ENCODE peak calls at places on chromosomes 13 and 19, in six cellular contexts. U, N, B, R, C and I are unnamed samples.

GRCh38 chr13:94674609-94675348 is 37.6 kb downstream of the SOX21 start:
- DNase-seq in R (peak; percentile 30), N (peak; percentile 58), B (peak; percentile 55), U (peak; percentile 2), C (peak; percentile 55), I (peak; percentile 50)

GRCh38 chr19:3785938-3786824 is at the start of gene MATK:
- DNase-seq in C (no peak), N (no peak), B (no peak), R (no peak), U (peak; percentile 22), I (no peak)

GRCh38 chr13:20609145-20609544 is 42.2 kb downstream of the IFT88 start:
- DNase-seq in N (peak; percentile 72), R (peak; percentile 94), B (no peak), U (no peak), C (no peak), I (no peak)

GRCh38 chr13:55087085-55087484 is 2053.6 kb upstream of the PRR20A start:
- DNase-seq in B (no peak), R (no peak), U (no peak), N (no peak), C (no peak), I (no peak)

GRCh38 chr13:42650470-42650869 is 76.5 kb downstream of the TNFSF11 start:
- DNase-seq in N (no peak), U (no peak), B (no peak), C (no peak), R (no peak), I (no peak)

GRCh38 chr13:62003452-62003851 is 587.8 kb upstream of the PCDH20 start:
- DNase-seq in C (no peak), B (no peak), U (no peak), N (no peak), R (no peak), I (no peak)

GRCh38 chr13:22047785-22048104 is 376.9 kb downstream of the FGF9 start:
- DNase-seq in B (no peak), C (no peak), U (no peak), R (no peak), N (no peak), I (no peak)

GRCh38 chr13:35191883-35192282 is 249.8 kb downstream of the NBEA start:
- DNase-seq in C (no peak), N (no peak), R (no peak), B (no peak), U (no peak), I (no peak)

GRCh38 chr13:51258612-51259358 is 36.6 kb downstream of the FAM124A start:
- DNase-seq in U (no peak), B (no peak), R (no peak), C (no peak), N (no peak), I (no peak)

GRCh38 chr13:85174291-85174690 is 624.9 kb downstream of the SLITRK6 start:
- DNase-seq in U (no peak), R (no peak), B (no peak), N (no peak), C (no peak), I (no peak)

GRCh38 chr19:55642153-55643002 is 1.1 kb upstream of the ZNF581 start:
- DNase-seq in B (peak; percentile 57), N (peak; percentile 39), U (no peak), R (no peak), C (peak; percentile 63), I (peak; percentile 57)
- H3K4me1 ChIP-seq in B (peaks cover 27% of the 10 kb centered on the region), N (peaks cover 18% of the 10 kb centered on the region), U (peaks cover 35% of the 10 kb centered on the region), R (peaks cover 12% of the 10 kb centered on the region), C (peaks cover 62% of the 10 kb centered on the region), I (peaks cover 30% of the 10 kb centered on the region)

GRCh38 chr19:37317403-37318209 is 53.3 kb upstream of the ZNF527 start:
- DNase-seq in B (peak; percentile 97), R (peak; percentile 99), C (peak; percentile 97), U (peak; percentile 91), N (peak; percentile 99), I (peak; percentile 97)
- H3K27ac ChIP-seq in B (peak overlapping the region; percentile 91), R (peak overlapping the region; percentile 67), C (peak overlapping the region; percentile 2), U (peak overlapping the region; percentile 80), N (peak overlapping the region; percentile 84), I (peak overlapping the region; percentile 72)

DNA sequence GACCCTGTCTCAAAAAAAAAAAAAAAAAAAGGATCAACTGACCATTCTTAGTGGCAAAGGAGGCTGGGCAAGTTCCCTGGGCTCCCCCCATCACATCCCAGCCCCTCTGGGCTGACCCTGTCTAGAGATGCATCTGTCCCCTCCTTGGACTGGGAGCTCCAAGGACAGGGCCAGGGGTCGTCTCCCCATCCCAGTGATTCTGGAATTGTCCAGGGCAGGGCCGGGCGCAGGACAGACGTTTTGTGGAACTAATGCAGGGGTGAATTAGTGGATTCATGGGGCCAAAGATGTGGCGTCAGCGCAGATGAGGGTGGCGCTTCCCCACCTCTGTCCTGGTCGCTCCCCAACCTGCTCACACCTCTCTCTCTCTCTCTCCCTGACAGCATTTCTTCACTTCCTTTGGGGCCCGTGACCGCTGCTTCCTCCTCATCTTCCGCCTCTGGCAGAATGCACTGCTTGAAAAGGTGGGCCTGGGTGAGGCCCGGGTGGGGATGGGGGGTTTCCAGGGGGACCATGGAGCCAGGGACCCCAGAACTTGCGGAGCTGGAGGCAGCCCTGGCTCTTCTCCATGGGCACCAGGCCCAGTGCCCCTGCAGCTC is 11.1 kb downstream of the GRAMD1A start:
- DNase-seq in R (no peak), B (no peak), N (no peak), C (no peak), U (peak; percentile 51), I (no peak)
- H3K4me1 ChIP-seq in R (peaks cover 7% of the 10 kb centered on the region), B (peaks cover 27% of the 10 kb centered on the region), N (peaks cover 6% of the 10 kb centered on the region), C (no peaks in the 10 kb centered on the region), U (peaks cover 59% of the 10 kb centered on the region), I (no peaks in the 10 kb centered on the region)

DNA sequence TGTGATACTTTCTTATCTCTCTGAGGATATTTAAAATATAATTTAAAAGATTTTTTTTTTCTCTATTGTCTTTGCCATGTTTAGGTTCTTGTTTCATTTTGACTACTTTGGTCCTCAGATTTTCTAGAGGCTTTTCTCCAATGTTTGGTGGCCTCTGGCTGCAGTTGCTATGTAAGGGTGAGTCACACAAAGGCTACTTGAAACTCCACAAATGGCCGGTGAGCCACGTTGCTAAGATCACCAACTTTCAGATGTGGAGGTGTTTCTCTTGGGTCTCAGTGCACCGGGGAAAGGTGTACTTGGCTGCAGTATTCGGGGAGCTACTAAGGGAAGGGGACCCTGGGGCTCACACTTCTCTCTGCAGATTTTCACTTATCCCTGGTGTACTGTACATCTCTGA is 248.1 kb downstream of the HS6ST3 start:
- DNase-seq in R (no peak), N (no peak), U (no peak), B (peak; percentile 29), C (no peak), I (no peak)
- H3K27ac ChIP-seq in R (no peak overlapping the region), N (no peak overlapping the region), U (no peak overlapping the region), B (no peak overlapping the region), C (no peak overlapping the region), I (no peak overlapping the region)

GRCh38 chr19:16071072-16071691 is 5.1 kb upstream of the TPM4 start:
- DNase-seq in R (no peak), C (no peak), B (no peak), U (no peak), N (no peak), I (no peak)

GRCh38 chr19:16068696-16069259 is 7.5 kb upstream of the TPM4 start:
- DNase-seq in N (no peak), C (no peak), B (peak; percentile 4), R (no peak), U (no peak), I (no peak)

GRCh38 chr19:16069813-16070365 is 6.4 kb upstream of the TPM4 start:
- DNase-seq in U (no peak), R (no peak), B (peak; percentile 11), C (no peak), N (no peak), I (no peak)

GRCh38 chr19:16073481-16073880 is 2.8 kb upstream of the TPM4 start:
- DNase-seq in U (no peak), B (peak; percentile 15), N (no peak), R (no peak), C (no peak), I (no peak)

DNA sequence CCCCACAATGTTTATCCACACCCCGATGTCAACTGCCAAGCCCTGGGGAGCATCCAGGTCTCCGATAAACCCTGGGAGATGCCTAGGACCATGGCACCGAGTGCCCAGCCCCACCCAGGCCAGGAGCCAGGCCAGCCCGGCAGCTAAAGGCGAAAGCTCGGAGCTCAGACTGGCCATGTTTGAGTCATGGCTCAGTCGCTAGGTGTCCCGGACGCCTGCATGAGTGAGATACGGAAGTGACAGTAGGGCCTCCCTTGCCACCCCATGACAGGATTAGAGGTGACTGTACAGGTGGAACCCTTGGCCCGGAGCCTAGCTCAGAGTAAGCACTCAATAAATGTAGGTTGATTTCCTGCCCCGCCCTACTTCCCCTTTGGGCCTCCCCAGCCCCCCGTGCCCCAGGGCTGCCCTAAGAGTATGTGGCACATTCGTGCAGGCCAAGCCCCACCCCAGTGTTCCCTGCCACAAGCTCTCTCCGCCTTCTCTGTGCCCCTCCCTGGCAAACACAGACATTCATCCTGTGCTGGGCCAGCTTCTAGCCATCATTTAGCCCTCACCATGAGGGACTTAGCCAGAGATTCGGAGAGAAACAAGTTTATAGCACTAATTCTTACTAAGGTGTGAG is 5.8 kb upstream of the TPM4 start:
- DNase-seq in R (no peak), B (peak; percentile 58), N (no peak), U (peak; percentile 82), C (peak; percentile 92), I (peak; percentile 96)
- H3K4me1 ChIP-seq in R (peaks cover 15% of the 10 kb centered on the region), B (peaks cover 4% of the 10 kb centered on the region), N (no peaks in the 10 kb centered on the region), U (peaks cover 67% of the 10 kb centered on the region), C (peaks cover 37% of the 10 kb centered on the region), I (peaks cover 18% of the 10 kb centered on the region)

DNA sequence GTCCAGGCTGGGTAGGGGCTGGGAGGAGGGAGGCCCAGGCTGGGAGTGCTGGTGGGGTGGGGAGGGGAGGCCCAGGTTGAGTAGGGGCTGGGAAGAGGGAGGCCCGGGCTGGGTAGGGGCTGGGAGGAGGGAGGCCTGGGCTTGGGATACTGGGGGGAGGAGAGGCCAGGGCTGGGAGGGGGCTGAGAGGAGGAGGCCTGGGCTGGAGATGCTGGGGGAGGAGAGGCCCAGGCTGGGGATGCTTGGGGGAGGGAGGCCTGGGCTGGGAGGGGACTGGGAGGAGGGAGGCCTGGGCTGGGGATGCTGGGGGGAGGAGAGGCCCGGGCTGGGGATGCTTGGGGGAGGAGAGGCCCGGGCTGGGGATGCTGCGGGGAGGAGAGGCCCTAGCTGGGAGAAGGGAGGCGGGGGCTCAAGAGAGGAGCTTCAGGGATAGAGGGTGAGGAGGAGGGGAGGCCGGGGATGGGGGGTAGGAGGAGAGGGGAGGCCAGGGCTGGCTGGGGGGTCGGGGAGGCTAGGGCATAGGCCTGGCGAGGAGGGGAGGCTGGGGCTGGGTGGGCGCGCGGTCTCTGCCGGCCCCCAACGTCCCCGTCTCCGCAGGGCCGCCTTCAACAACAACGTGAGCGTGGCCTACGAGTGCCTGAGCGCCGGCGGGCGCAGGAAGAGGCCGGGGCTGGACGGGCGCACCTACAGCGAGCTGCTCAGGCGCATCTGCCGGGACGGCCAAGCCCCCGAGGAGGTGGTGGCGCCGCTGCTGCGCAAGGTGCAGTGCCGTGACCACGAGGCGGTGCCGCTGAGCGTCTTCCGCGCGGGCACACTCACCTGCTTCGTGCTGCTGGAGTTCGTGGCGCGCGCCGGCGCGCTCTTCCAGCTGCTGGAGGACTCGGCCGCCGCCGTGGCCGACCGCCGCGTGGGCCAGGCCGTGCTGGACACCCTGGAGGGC is 11.3 kb downstream of the TPGS1 start:
- DNase-seq in N (peak; percentile 70), B (no peak), R (peak; percentile 63), C (no peak), U (no peak), I (no peak)
- H3K27ac ChIP-seq in N (no peak overlapping the region), B (no peak overlapping the region), R (no peak overlapping the region), C (no peak overlapping the region), U (no peak overlapping the region), I (no peak overlapping the region)